ENCODE peak calls at places on chromosomes 2 and 18, in five cellular contexts. One of them, this sample, is unnamed.
A peak's percentile ranks its signal among the peaks of the same experiment; 100 is the strongest.

GRCh38 chr2:226971029-226971584 is 135.3 kb downstream of the RHBDD1 start:
- DNase-seq in right lobe of liver: no peak
- DNase-seq in lung: no peak
- DNase-seq in OCI-LY7: peak; percentile 77
- DNase-seq in GM23338: no peak
- DNase-seq in this sample: no peak

GRCh38 chr2:66434679-66435548 is at the start of gene MEIS1:
- DNase-seq in OCI-LY7: peak; percentile 92
- DNase-seq in GM23338: peak; percentile 89
- DNase-seq in lung: peak; percentile 85
- DNase-seq in right lobe of liver: peak; percentile 94
- DNase-seq in this sample: peak; percentile 92

GRCh38 chr2:63999049-63999448 is 20.2 kb downstream of the VPS54 start:
- DNase-seq in GM23338: no peak
- DNase-seq in lung: no peak
- DNase-seq in OCI-LY7: no peak
- DNase-seq in right lobe of liver: no peak
- DNase-seq in this sample: no peak

GRCh38 chr2:227615906-227616305 is 1.3 kb upstream of the SCYGR3 start:
- DNase-seq in right lobe of liver: no peak
- DNase-seq in OCI-LY7: no peak
- DNase-seq in GM23338: no peak
- DNase-seq in lung: no peak
- DNase-seq in this sample: no peak

GRCh38 chr18:76467371-76468190 is 27.5 kb downstream of the ZNF516 start:
- DNase-seq in right lobe of liver: no peak
- DNase-seq in OCI-LY7: no peak
- DNase-seq in GM23338: no peak
- DNase-seq in lung: no peak
- DNase-seq in this sample: no peak

GRCh38 chr2:63729831-63730230 is 111.9 kb upstream of the UGP2 start:
- DNase-seq in OCI-LY7: no peak
- DNase-seq in GM23338: no peak
- DNase-seq in right lobe of liver: no peak
- DNase-seq in lung: no peak
- DNase-seq in this sample: no peak

GRCh38 chr2:120512321-120512710 is 166.4 kb downstream of the INHBB start:
- DNase-seq in OCI-LY7: no peak
- DNase-seq in GM23338: peak; percentile 30
- DNase-seq in right lobe of liver: no peak
- DNase-seq in lung: no peak
- DNase-seq in this sample: no peak

GRCh38 chr2:239002591-239002959 is 154.7 kb downstream of the TWIST2 start:
- DNase-seq in GM23338: no peak
- DNase-seq in OCI-LY7: no peak
- DNase-seq in lung: no peak
- DNase-seq in right lobe of liver: no peak
- DNase-seq in this sample: no peak

GRCh38 chr2:231533777-231534125 is 3.5 kb upstream of the NMUR1 start:
- DNase-seq in OCI-LY7: no peak
- DNase-seq in lung: no peak
- DNase-seq in GM23338: no peak
- DNase-seq in right lobe of liver: no peak
- DNase-seq in this sample: no peak

GRCh38 chr2:228352048-228352447 is 170.6 kb upstream of the SPHKAP start:
- DNase-seq in OCI-LY7: no peak
- DNase-seq in right lobe of liver: no peak
- DNase-seq in lung: no peak
- DNase-seq in GM23338: no peak
- DNase-seq in this sample: no peak

GRCh38 chr2:50863856-50864255 is 168.1 kb downstream of the NRXN1 start:
- DNase-seq in lung: no peak
- DNase-seq in OCI-LY7: peak; percentile 52
- DNase-seq in GM23338: no peak
- DNase-seq in right lobe of liver: no peak
- DNase-seq in this sample: peak; percentile 56

GRCh38 chr2:215899111-215900074 is 114.0 kb downstream of the MREG start:
- DNase-seq in right lobe of liver: no peak
- DNase-seq in lung: no peak
- DNase-seq in OCI-LY7: no peak
- DNase-seq in GM23338: no peak
- DNase-seq in this sample: no peak

GRCh38 chr2:182522428-182522896 is 95.6 kb upstream of the PDE1A start:
- DNase-seq in right lobe of liver: no peak
- DNase-seq in lung: no peak
- DNase-seq in OCI-LY7: no peak
- DNase-seq in GM23338: no peak
- DNase-seq in this sample: no peak
- H3K4me3 ChIP-seq in right lobe of liver: no peak overlapping the region
- H3K4me3 ChIP-seq in lung: no peak overlapping the region
- H3K4me3 ChIP-seq in OCI-LY7: no peak overlapping the region
- H3K4me3 ChIP-seq in GM23338: no peak overlapping the region
- H3K4me3 ChIP-seq in this sample: no peak overlapping the region

DNA sequence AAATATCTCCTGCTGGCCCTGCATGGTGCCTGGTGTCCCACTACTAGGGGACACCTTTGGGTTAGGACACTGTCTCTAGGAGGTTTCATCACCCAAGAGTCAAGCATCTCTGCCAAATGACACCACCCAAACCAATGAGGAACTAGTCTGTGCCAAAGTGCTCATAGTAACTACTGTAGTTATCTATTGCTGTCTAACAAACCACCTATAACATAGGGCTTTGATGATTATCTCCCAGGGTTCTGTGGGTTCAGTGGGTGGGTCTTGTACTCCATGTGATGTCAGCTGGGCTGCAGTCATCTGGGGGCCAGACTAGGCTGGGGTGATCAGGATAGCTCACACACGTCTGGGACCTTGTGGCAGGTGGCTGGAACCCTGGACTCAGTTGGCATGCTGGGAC is 59.8 kb downstream of the EPAS1 start:
- DNase-seq in right lobe of liver: no peak
- DNase-seq in GM23338: no peak
- DNase-seq in lung: no peak
- DNase-seq in OCI-LY7: no peak
- DNase-seq in this sample: no peak
- H3K4me1 ChIP-seq in right lobe of liver: peaks cover 5% of the 10 kb centered on the region
- H3K4me1 ChIP-seq in GM23338: no peaks in the 10 kb centered on the region
- H3K4me1 ChIP-seq in lung: peaks cover 9% of the 10 kb centered on the region
- H3K4me1 ChIP-seq in OCI-LY7: no peaks in the 10 kb centered on the region
- H3K4me1 ChIP-seq in this sample: no peaks in the 10 kb centered on the region

DNA sequence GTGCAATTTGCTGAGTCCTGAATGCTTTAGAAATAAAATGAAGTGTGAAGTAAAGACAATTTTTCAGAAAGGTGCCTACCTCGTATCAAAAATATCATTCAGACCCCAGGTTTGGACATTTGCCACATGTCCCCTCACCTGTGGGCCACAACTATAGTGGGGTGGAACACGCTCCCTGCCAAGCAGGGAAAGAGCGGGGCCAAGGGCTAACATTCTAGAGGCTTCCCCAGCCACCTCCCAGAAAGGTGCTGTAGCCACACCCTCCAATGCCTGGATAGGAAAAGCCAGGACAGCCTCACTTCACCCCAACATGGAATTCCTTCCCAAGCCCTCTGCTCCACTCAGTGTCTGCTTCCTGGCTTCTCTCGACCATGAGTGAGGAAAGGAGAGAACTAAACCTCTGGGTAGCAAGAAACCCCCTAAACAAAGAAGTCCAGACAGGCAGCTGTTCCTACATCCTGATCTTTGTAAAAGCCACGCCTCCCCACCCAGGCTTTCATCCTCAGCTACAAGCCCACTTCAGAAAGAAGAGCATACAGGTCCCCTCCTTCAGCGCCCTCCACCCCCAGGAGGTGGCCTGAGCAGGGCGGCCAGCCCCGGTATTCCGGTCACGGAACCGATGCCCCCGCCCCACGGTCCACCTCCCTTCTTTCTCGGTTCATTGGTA is 2.1 kb downstream of the COL6A3 start:
- DNase-seq in lung: no peak
- DNase-seq in right lobe of liver: no peak
- DNase-seq in OCI-LY7: no peak
- DNase-seq in GM23338: peak; percentile 12
- DNase-seq in this sample: no peak
- H3K4me3 ChIP-seq in lung: no peak overlapping the region
- H3K4me3 ChIP-seq in right lobe of liver: peak overlapping the region; percentile 27
- H3K4me3 ChIP-seq in OCI-LY7: no peak overlapping the region
- H3K4me3 ChIP-seq in GM23338: no peak overlapping the region
- H3K4me3 ChIP-seq in this sample: no peak overlapping the region

GRCh38 chr2:170307988-170308387 is 130.0 kb downstream of the MYO3B start:
- DNase-seq in lung: no peak
- DNase-seq in GM23338: no peak
- DNase-seq in OCI-LY7: no peak
- DNase-seq in right lobe of liver: no peak
- DNase-seq in this sample: no peak
- H3K4me1 ChIP-seq in lung: no peaks in the 10 kb centered on the region
- H3K4me1 ChIP-seq in GM23338: no peaks in the 10 kb centered on the region
- H3K4me1 ChIP-seq in OCI-LY7: no peaks in the 10 kb centered on the region
- H3K4me1 ChIP-seq in right lobe of liver: peaks cover 20% of the 10 kb centered on the region
- H3K4me1 ChIP-seq in this sample: no peaks in the 10 kb centered on the region

GRCh38 chr2:9192712-9193111 is 13.9 kb upstream of the ASAP2 start:
- DNase-seq in lung: no peak
- DNase-seq in right lobe of liver: no peak
- DNase-seq in GM23338: no peak
- DNase-seq in OCI-LY7: no peak
- DNase-seq in this sample: no peak

GRCh38 chr2:9194352-9194751 is 12.3 kb upstream of the ASAP2 start:
- DNase-seq in right lobe of liver: no peak
- DNase-seq in lung: no peak
- DNase-seq in GM23338: no peak
- DNase-seq in OCI-LY7: no peak
- DNase-seq in this sample: no peak

GRCh38 chr2:9189901-9190300 is 16.7 kb upstream of the ASAP2 start:
- DNase-seq in lung: no peak
- DNase-seq in GM23338: no peak
- DNase-seq in right lobe of liver: no peak
- DNase-seq in OCI-LY7: no peak
- DNase-seq in this sample: no peak

GRCh38 chr2:9188823-9189222 is 17.8 kb upstream of the ASAP2 start:
- DNase-seq in OCI-LY7: no peak
- DNase-seq in right lobe of liver: no peak
- DNase-seq in lung: no peak
- DNase-seq in GM23338: no peak
- DNase-seq in this sample: no peak

DNA sequence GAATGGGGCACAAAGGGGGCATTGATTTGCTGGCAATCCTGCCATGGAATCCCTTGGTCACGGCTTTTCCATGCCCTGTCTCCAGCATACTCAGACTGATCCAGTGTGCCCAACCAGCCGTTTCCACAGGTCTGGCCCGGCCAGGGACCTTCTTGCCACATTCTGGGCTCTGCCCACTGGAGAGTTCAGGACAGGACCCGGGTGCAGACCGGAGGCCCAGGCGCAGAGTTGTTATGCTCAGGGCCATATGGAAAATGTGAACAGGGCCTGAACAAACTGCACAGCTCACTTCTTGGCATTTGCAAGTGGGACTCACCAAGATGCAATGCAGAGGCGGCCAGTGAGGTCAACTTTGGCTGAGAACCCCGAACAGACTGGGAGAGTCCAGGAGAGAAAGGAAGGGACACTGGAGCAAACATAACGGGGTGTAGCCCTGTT is 15.5 kb upstream of the ASAP2 start:
- DNase-seq in right lobe of liver: peak; percentile 70
- DNase-seq in OCI-LY7: no peak
- DNase-seq in lung: peak; percentile 48
- DNase-seq in GM23338: peak; percentile 59
- DNase-seq in this sample: peak; percentile 69
- H3K4me3 ChIP-seq in right lobe of liver: no peak overlapping the region
- H3K4me3 ChIP-seq in OCI-LY7: no peak overlapping the region
- H3K4me3 ChIP-seq in lung: no peak overlapping the region
- H3K4me3 ChIP-seq in GM23338: no peak overlapping the region
- H3K4me3 ChIP-seq in this sample: no peak overlapping the region

GRCh38 chr2:43168016-43168369 is 58.4 kb downstream of the ZFP36L2 start:
- DNase-seq in right lobe of liver: no peak
- DNase-seq in GM23338: no peak
- DNase-seq in OCI-LY7: no peak
- DNase-seq in lung: no peak
- DNase-seq in this sample: no peak

GRCh38 chr2:43165378-43166025 is 60.9 kb downstream of the ZFP36L2 start:
- DNase-seq in right lobe of liver: no peak
- DNase-seq in lung: no peak
- DNase-seq in GM23338: peak; percentile 62
- DNase-seq in OCI-LY7: peak; percentile 24
- DNase-seq in this sample: no peak

GRCh38 chr2:43161650-43162542 is 64.5 kb downstream of the ZFP36L2 start:
- DNase-seq in lung: no peak
- DNase-seq in OCI-LY7: no peak
- DNase-seq in right lobe of liver: no peak
- DNase-seq in GM23338: no peak
- DNase-seq in this sample: no peak

GRCh38 chr2:43163365-43163715 is 63.1 kb downstream of the ZFP36L2 start:
- DNase-seq in GM23338: no peak
- DNase-seq in lung: no peak
- DNase-seq in right lobe of liver: no peak
- DNase-seq in OCI-LY7: no peak
- DNase-seq in this sample: no peak

DNA sequence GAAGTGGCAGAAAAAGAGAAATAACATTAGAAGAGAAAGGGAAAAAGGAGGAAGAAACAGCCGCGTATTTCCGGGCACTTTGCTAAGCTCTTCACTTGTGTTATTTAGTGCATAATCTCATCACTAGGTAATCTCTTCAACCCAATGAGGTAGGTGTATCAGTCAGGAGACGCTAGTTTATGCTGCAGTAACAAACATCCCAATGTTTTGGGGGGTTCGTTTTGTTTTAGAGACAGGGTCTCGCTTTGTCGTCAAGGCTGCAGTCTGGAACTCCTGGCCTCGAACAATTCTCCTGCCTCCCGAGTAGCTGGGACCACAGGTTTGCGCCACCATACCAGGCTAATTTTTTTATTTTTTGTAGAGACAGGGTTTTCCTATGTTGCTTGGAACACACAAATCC is 61.7 kb downstream of the ZFP36L2 start:
- DNase-seq in OCI-LY7: no peak
- DNase-seq in lung: no peak
- DNase-seq in right lobe of liver: no peak
- DNase-seq in GM23338: no peak
- DNase-seq in this sample: no peak
- H3K4me1 ChIP-seq in OCI-LY7: peaks cover 21% of the 10 kb centered on the region
- H3K4me1 ChIP-seq in lung: no peaks in the 10 kb centered on the region
- H3K4me1 ChIP-seq in right lobe of liver: peaks cover 33% of the 10 kb centered on the region
- H3K4me1 ChIP-seq in GM23338: no peaks in the 10 kb centered on the region
- H3K4me1 ChIP-seq in this sample: no peaks in the 10 kb centered on the region

GRCh38 chr2:189116059-189116458 is 63.5 kb downstream of the COL5A2 start:
- DNase-seq in OCI-LY7: no peak
- DNase-seq in right lobe of liver: no peak
- DNase-seq in GM23338: peak; percentile 5
- DNase-seq in lung: no peak
- DNase-seq in this sample: peak; percentile 21
- H3K4me3 ChIP-seq in OCI-LY7: no peak overlapping the region
- H3K4me3 ChIP-seq in right lobe of liver: no peak overlapping the region
- H3K4me3 ChIP-seq in GM23338: no peak overlapping the region
- H3K4me3 ChIP-seq in lung: no peak overlapping the region
- H3K4me3 ChIP-seq in this sample: no peak overlapping the region